ENCODE peak calls at places on chromosome 4, in seven cellular contexts. H is neural progenitor cell, K is right lobe of liver, T is A549, Z is fibroblast of pulmonary artery, R is heart left ventricle, X is Calu3. N is an unnamed sample.
A peak's percentile ranks its signal among the peaks of the same experiment; 100 is the strongest.

GRCh38 chr4:99219479-99219878 is 433 bp upstream of the ADH6 start:
- DNase-seq in T (no peak), X (no peak), R (no peak), Z (no peak), H (no peak), K (no peak), N (no peak)

GRCh38 chr4:145155268-145155870 is 25.0 kb downstream of the OTUD4 start:
- DNase-seq in Z (no peak), K (no peak), H (no peak), X (no peak), T (no peak), R (no peak), N (no peak)

GRCh38 chr4:148060264-148061138 is 328.6 kb downstream of the ARHGAP10 start:
- DNase-seq in R (no peak), H (no peak), Z (no peak), T (no peak), K (no peak), X (peak; percentile 7), N (no peak)

GRCh38 chr4:87978656-87979055 is 3.1 kb downstream of the SPP1 start:
- DNase-seq in Z (no peak), K (no peak), X (peak; percentile 15), H (no peak), R (no peak), T (no peak), N (no peak)

GRCh38 chr4:78155616-78156105 is 98.5 kb downstream of the FRAS1 start:
- DNase-seq in K (no peak), Z (no peak), H (no peak), R (no peak), X (no peak), T (no peak), N (no peak)

GRCh38 chr4:72767903-72768817 is 199.1 kb upstream of the ADAMTS3 start:
- DNase-seq in H (no peak), K (no peak), R (no peak), T (no peak), Z (peak; percentile 96), X (no peak), N (no peak)

GRCh38 chr4:120808475-120809141 is 113.9 kb downstream of the PRDM5 start:
- DNase-seq in T (no peak), K (no peak), R (no peak), Z (no peak), H (no peak), X (no peak), N (no peak)

GRCh38 chr4:1192091-1192492 is 19.7 kb upstream of the SPON2 start:
- DNase-seq in H (no peak), R (peak; percentile 93), Z (peak; percentile 97), X (peak; percentile 66), T (peak; percentile 80), K (peak; percentile 86), N (no peak)

GRCh38 chr4:157792716-157793115 is 380.1 kb downstream of the GASK1B start:
- DNase-seq in T (no peak), K (no peak), H (no peak), Z (no peak), X (no peak), R (no peak), N (no peak)

GRCh38 chr4:42570221-42570620 is 86.7 kb downstream of the ATP8A1 start:
- DNase-seq in H (peak; percentile 78), X (no peak), K (no peak), Z (no peak), R (peak; percentile 89), T (no peak), N (no peak)

GRCh38 chr4:25361253-25361652 is 15.8 kb upstream of the ANAPC4 start:
- DNase-seq in R (no peak), X (no peak), H (no peak), T (no peak), Z (no peak), K (no peak), N (no peak)

GRCh38 chr4:22420291-22420690 is 95.6 kb downstream of the ADGRA3 start:
- DNase-seq in T (no peak), H (no peak), X (no peak), Z (no peak), R (no peak), K (no peak), N (no peak)

GRCh38 chr4:78482281-78482680 is 69.3 kb upstream of the ANXA3 start:
- DNase-seq in R (no peak), Z (no peak), H (no peak), K (no peak), X (no peak), T (no peak), N (no peak)

GRCh38 chr4:18850763-18851331 is 829.3 kb upstream of the LCORL start:
- DNase-seq in T (no peak), X (no peak), H (no peak), R (no peak), K (no peak), Z (no peak), N (no peak)

GRCh38 chr4:1345905-1346780 is 865 bp upstream of the UVSSA start:
- DNase-seq in T (peak; percentile 24), K (peak; percentile 72), X (peak; percentile 17), R (peak; percentile 78), Z (peak; percentile 57), H (peak; percentile 85), N (peak; percentile 66)

GRCh38 chr4:26069218-26069617 is 155.2 kb downstream of the SMIM20 start:
- DNase-seq in Z (peak; percentile 46), X (no peak), H (peak; percentile 78), T (no peak), K (no peak), R (no peak), N (peak; percentile 50)

GRCh38 chr4:88110826-88111225 is 47.6 kb downstream of the ABCG2 start:
- DNase-seq in X (no peak), K (no peak), T (no peak), R (no peak), H (no peak), Z (no peak), N (no peak)

GRCh38 chr4:7043521-7044414 is 596 bp downstream of the TADA2B start:
- DNase-seq in R (peak; percentile 58), K (peak; percentile 76), H (no peak), Z (peak; percentile 47), T (peak; percentile 49), X (peak; percentile 16), N (no peak)

GRCh38 chr4:134018845-134019244 is 182.7 kb downstream of the PABPC4L start:
- DNase-seq in K (no peak), R (no peak), Z (no peak), T (no peak), H (no peak), X (no peak), N (no peak)

GRCh38 chr4:134027931-134028330 is 173.7 kb downstream of the PABPC4L start:
- DNase-seq in T (no peak), H (no peak), R (no peak), X (peak; percentile 33), K (no peak), Z (peak; percentile 90), N (no peak)

GRCh38 chr4:134028411-134028810 is 173.2 kb downstream of the PABPC4L start:
- DNase-seq in R (no peak), K (no peak), Z (no peak), H (no peak), T (no peak), X (no peak), N (no peak)

GRCh38 chr4:134019657-134020056 is 181.9 kb downstream of the PABPC4L start:
- DNase-seq in Z (no peak), T (no peak), R (no peak), X (no peak), H (no peak), K (no peak), N (no peak)

GRCh38 chr4:134024251-134024650 is 177.3 kb downstream of the PABPC4L start:
- DNase-seq in T (no peak), Z (peak; percentile 17), R (no peak), X (peak; percentile 0), H (peak; percentile 43), K (no peak), N (no peak)
- TF ChIP-seq CTCF in T (peak; percentile 9), Z (peak; percentile 24), R (no peak), X (no peak), H (peak; percentile 54), K (peak; percentile 13), N (peak; percentile 10)

GRCh38 chr4:186368291-186368690 is 102.3 kb downstream of the F11 start:
- DNase-seq in Z (no peak), X (no peak), H (no peak), T (no peak), K (no peak), R (no peak), N (no peak)

GRCh38 chr4:186360551-186360950 is 94.6 kb downstream of the F11 start:
- DNase-seq in Z (no peak), H (no peak), K (no peak), T (no peak), X (no peak), R (no peak), N (no peak)

DNA sequence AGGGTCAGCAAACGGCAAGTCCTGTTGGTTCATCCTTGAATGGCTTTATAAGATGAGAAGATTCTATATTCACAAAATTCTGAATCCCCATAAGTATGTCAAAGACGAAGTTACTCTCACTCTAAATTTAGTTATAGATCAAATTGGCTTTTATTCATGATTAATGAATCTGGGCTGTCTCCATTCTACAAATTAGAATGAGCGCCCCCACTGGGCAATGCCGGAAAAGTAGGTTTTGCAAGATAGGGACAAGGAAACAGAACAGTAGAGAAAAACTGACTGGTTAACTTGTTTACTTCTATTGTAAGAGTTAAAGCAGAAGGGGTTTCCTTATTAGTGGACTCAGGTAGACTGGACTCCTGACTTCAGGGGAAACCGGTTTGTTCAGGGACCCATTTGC is 100.3 kb downstream of the F11 start:
- DNase-seq in Z (no peak), T (no peak), R (no peak), K (no peak), X (no peak), H (no peak), N (no peak)
- TF ChIP-seq CTCF in Z (no peak), T (no peak), R (no peak), K (no peak), X (no peak), H (peak; percentile 21), N (no peak)

DNA sequence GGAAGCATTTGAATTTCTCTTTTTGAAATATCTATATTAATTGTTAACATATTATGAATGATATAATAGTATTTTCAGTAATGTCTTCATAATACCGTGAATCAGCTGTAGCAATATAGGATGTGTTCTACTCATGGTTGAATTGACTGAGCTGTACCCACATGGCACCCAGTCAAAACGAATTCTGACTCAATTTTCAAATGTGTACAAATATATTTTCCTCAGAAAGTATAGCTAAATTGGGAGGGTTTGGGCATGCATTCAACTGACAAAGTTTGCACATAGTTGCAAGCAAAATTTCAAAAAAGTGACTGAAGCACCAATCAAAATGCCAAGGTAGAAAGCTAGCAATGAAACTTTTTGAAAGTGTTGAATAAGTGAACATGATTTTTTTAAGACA is 188.9 kb downstream of the NAF1 start:
- DNase-seq in R (no peak), Z (no peak), T (no peak), X (no peak), H (no peak), K (no peak), N (no peak)
- TF ChIP-seq CTCF in R (no peak), Z (no peak), T (no peak), X (no peak), H (no peak), K (no peak), N (no peak)

GRCh38 chr4:165698272-165698671 is 174.8 kb upstream of the TLL1 start:
- DNase-seq in R (no peak), T (no peak), K (no peak), X (no peak), H (no peak), Z (no peak), N (no peak)

DNA sequence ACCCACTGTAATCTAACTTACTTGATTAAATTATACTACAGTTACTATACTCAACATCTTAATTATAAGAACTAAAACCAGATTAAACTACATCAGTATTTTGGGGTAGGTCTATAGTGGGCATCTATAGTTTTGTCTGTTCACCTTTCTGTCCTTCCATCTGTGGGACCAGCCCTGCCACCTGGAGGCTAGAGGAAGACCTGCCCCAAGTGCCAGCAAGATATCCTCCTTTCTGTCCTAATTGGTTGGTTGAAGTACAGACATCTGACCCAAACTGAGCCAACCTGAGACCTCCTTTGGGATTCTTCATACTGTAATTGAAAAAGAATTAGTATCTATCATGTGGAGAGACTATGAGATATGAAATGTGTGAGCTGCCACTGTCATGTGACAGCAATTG is 172.2 kb upstream of the TLL1 start:
- DNase-seq in R (no peak), Z (peak; percentile 22), T (no peak), H (no peak), X (no peak), K (no peak), N (no peak)
- TF ChIP-seq CTCF in R (no peak), Z (peak; percentile 34), T (no peak), H (peak; percentile 45), X (no peak), K (no peak), N (no peak)

N was measured in GM13976.